ENCODE peak calls at places on chromosomes 13 and 19, in four cellular contexts. D is HCT116, H is K562, E is SK-N-SH. K is an unnamed sample.

GRCh38 chr19:4639531-4640246 is 373 bp downstream of the TNFAIP8L1 start:
- DNase-seq in H (no peak), E (peak; percentile 74), D (no peak), K (no peak)

GRCh38 chr13:42539670-42540069 is 34.3 kb upstream of the TNFSF11 start:
- DNase-seq in H (no peak), D (no peak), E (no peak), K (no peak)

GRCh38 chr19:6556480-6556879 is 25.7 kb downstream of the TNFSF9 start:
- DNase-seq in D (no peak), H (no peak), E (no peak), K (no peak)

GRCh38 chr19:6099633-6100032 is 10.7 kb downstream of the RFX2 start:
- DNase-seq in D (no peak), H (no peak), E (no peak), K (no peak)

GRCh38 chr19:32830231-32831014 is 39.1 kb downstream of the SLC7A9 start:
- DNase-seq in E (no peak), H (no peak), D (no peak), K (no peak)

GRCh38 chr13:50309200-50309848 is 294.1 kb downstream of the KCNRG start:
- DNase-seq in H (no peak), E (no peak), D (no peak), K (no peak)

GRCh38 chr19:40862785-40863184 is 12.5 kb upstream of the CYP2A6 start:
- DNase-seq in D (no peak), H (peak; percentile 16), E (no peak), K (no peak)

GRCh38 chr19:17996826-17997316 is 11.1 kb upstream of the ARRDC2 start:
- DNase-seq in D (peak; percentile 48), H (peak; percentile 90), E (peak; percentile 95), K (peak; percentile 71)

GRCh38 chr13:50236898-50237318 is 221.7 kb downstream of the KCNRG start:
- DNase-seq in E (no peak), D (no peak), H (no peak), K (no peak)

GRCh38 chr19:22605275-22606211 is 28.6 kb upstream of the ZNF492 start:
- DNase-seq in E (no peak), D (no peak), H (no peak), K (no peak)

GRCh38 chr13:49366841-49367240 is 77.0 kb downstream of the CAB39L start:
- DNase-seq in E (no peak), H (no peak), D (no peak), K (no peak)

GRCh38 chr19:39448271-39448670 is 2.9 kb downstream of the SUPT5H start:
- DNase-seq in D (no peak), E (no peak), H (no peak), K (no peak)

GRCh38 chr13:49329831-49330545 is 82.3 kb downstream of the CDADC1 start:
- DNase-seq in E (no peak), D (no peak), H (no peak), K (no peak)

GRCh38 chr13:20808874-20809273 is 35.1 kb upstream of the EEF1AKMT1 start:
- DNase-seq in D (no peak), H (no peak), E (no peak), K (no peak)

GRCh38 chr13:20812890-20813289 is 39.1 kb upstream of the EEF1AKMT1 start:
- DNase-seq in D (no peak), H (no peak), E (no peak), K (no peak)

GRCh38 chr13:20815469-20815868 is 41.7 kb upstream of the EEF1AKMT1 start:
- DNase-seq in D (no peak), H (no peak), E (no peak), K (no peak)

GRCh38 chr13:20814224-20814910 is 40.6 kb upstream of the EEF1AKMT1 start:
- DNase-seq in D (no peak), E (peak; percentile 58), H (no peak), K (no peak)

GRCh38 chr13:20810808-20811207 is 37.0 kb upstream of the EEF1AKMT1 start:
- DNase-seq in D (no peak), H (no peak), E (no peak), K (no peak)
- TF ChIP-seq JUND in D (no peak), H (no peak), E (no peak), K (no peak)

GRCh38 chr13:31037874-31038475 is 105.5 kb downstream of the TEX26 start:
- DNase-seq in D (no peak), H (no peak), E (no peak), K (no peak)
- TF ChIP-seq JUND in D (no peak), H (no peak), E (no peak), K (no peak)

DNA sequence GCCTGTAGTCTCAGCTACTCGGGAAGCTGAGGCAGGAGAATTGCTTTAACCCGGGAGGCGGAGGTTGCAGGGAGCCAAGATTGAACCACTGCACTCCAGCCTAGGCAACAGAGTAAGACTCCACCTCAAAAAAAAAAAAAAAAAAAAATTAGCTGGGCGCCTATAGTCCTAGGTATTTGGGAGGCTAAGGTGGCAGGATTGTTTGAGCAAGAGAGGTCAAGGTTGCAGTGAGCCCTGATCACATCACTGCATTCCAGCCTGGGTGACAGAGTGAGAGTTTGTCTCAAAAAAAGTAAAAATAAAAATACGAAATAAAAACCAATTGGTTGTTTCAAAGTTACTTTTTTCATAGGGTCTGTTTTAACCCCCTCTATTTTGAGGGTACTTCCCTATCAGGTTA is 1.3 kb upstream of the LMNB2 start:
- DNase-seq in H (no peak), E (no peak), D (no peak), K (no peak)
- TF ChIP-seq JUND in H (no peak), E (no peak), D (no peak), K (no peak)

GRCh38 chr19:44623626-44624025 is 10.3 kb downstream of the IGSF23 start:
- DNase-seq in D (no peak), E (no peak), H (no peak), K (no peak)

GRCh38 chr19:44620667-44621066 is 7.3 kb downstream of the IGSF23 start:
- DNase-seq in H (no peak), D (no peak), E (no peak), K (no peak)

GRCh38 chr19:44621367-44621766 is 8.0 kb downstream of the IGSF23 start:
- DNase-seq in E (no peak), H (no peak), D (no peak), K (no peak)

GRCh38 chr19:44624840-44625354 is 11.5 kb downstream of the IGSF23 start:
- DNase-seq in D (no peak), E (no peak), H (no peak), K (no peak)

GRCh38 chr19:44623080-44623479 is 9.7 kb downstream of the IGSF23 start:
- DNase-seq in E (no peak), H (no peak), D (no peak), K (no peak)
- TF ChIP-seq JUND in E (no peak), H (no peak), D (no peak), K (no peak)

GRCh38 chr19:57271280-57271679 is 9.0 kb upstream of the ZNF460 start:
- DNase-seq in H (no peak), E (no peak), D (no peak), K (no peak)

GRCh38 chr19:57267294-57267693 is 13.0 kb upstream of the ZNF460 start:
- DNase-seq in D (no peak), H (no peak), E (no peak), K (no peak)

GRCh38 chr19:57269515-57270250 is 10.6 kb upstream of the ZNF460 start:
- DNase-seq in H (no peak), E (peak; percentile 7), D (no peak), K (no peak)
- TF ChIP-seq JUND in H (no peak), E (peak; percentile 74), D (no peak), K (no peak)

GRCh38 chr13:33053397-33054066 is 37.3 kb downstream of the KL start:
- DNase-seq in E (no peak), H (no peak), D (no peak), K (no peak)
- TF ChIP-seq JUND in E (no peak), H (no peak), D (no peak), K (no peak)

GRCh38 chr19:49447485-49448431 is 3.9 kb downstream of the PIH1D1 start:
- DNase-seq in E (peak; percentile 73), D (peak; percentile 50), H (peak; percentile 76), K (no peak)

GRCh38 chr19:49448432-49448786 is 3.2 kb downstream of the PIH1D1 start:
- DNase-seq in H (no peak), D (no peak), E (no peak), K (no peak)

GRCh38 chr19:49451430-49452181 is at the start of gene PIH1D1:
- DNase-seq in H (peak; percentile 99), E (peak; percentile 84), D (peak; percentile 99), K (peak; percentile 71)

GRCh38 chr19:49453013-49453756 is at the start of gene ALDH16A1:
- DNase-seq in H (peak; percentile 98), E (peak; percentile 94), D (peak; percentile 94), K (peak; percentile 87)

GRCh38 chr19:49450405-49450804 is 1.2 kb downstream of the PIH1D1 start:
- DNase-seq in D (no peak), H (no peak), E (no peak), K (no peak)
- TF ChIP-seq JUND in D (no peak), H (no peak), E (no peak), K (no peak)

DNA sequence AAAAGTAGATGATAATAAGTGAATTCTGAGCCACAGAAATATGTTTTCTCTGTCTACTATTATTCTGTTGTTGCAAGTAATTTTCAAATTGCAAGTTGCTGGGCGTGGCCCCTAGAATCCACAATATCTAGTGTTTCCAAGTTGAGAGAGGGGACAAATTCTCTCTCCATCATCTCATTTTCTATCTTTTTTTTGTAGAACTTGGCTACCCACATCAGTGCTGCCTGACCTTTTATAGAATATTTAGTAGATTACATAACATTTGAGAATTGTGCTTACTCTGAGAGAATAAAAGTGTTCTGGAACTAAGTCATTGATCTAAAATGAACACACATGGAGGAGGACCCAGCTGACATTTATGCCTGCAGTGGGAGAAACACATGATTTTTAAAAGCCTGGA is 110.9 kb upstream of the CSNK1A1L start:
- DNase-seq in E (no peak), H (no peak), D (no peak), K (no peak)
- TF ChIP-seq JUND in E (no peak), H (no peak), D (no peak), K (no peak)

GRCh38 chr13:77351326-77351725 is 24.4 kb upstream of the MYCBP2 start:
- DNase-seq in E (no peak), D (no peak), H (no peak), K (no peak)
- TF ChIP-seq JUND in E (no peak), D (no peak), H (no peak), K (no peak)

GRCh38 chr13:38309397-38309796 is 40.3 kb upstream of the UFM1 start:
- DNase-seq in H (no peak), D (no peak), E (no peak), K (no peak)
- TF ChIP-seq JUND in H (no peak), D (no peak), E (no peak), K (no peak)

K was measured in T47D.